ENCODE peak calls at places on chromosomes 1 and 21, in ten cellular contexts. One of them, this sample, is unnamed.

GRCh38 chr1:59814901-59815825 is at the start of gene HOOK1:
- DNase-seq in stimulated activated CD8-positive, alpha-beta memory T cell treated with anti-CD3 and anti-CD28 coated beads, Interleukin-15, amount 100 ng/mL, for 48 hours: no peak
- DNase-seq in H9: no peak
- DNase-seq in CD8-positive, alpha-beta T cell: peak; percentile 19
- DNase-seq in MV-4-11: no peak
- DNase-seq in activated naive CD4-positive, alpha-beta T cell: no peak
- DNase-seq in C1 segment of cervical spinal cord: no peak
- DNase-seq in stimulated activated CD4-positive, alpha-beta T cell treated with anti-CD3 and anti-CD28 coated beads, Interleukin-4, amount 100 ng/mL, for 24 hours: no peak
- DNase-seq in naive thymus-derived CD4-positive, alpha-beta T cell: no peak
- DNase-seq in left ventricle myocardium inferior: no peak
- DNase-seq in this sample: no peak

GRCh38 chr1:232793944-232794343 is 11.3 kb upstream of the MAP10 start:
- DNase-seq in stimulated activated CD8-positive, alpha-beta memory T cell treated with anti-CD3 and anti-CD28 coated beads, Interleukin-15, amount 100 ng/mL, for 48 hours: no peak
- DNase-seq in H9: no peak
- DNase-seq in CD8-positive, alpha-beta T cell: peak; percentile 6
- DNase-seq in MV-4-11: peak; percentile 72
- DNase-seq in activated naive CD4-positive, alpha-beta T cell: no peak
- DNase-seq in C1 segment of cervical spinal cord: no peak
- DNase-seq in stimulated activated CD4-positive, alpha-beta T cell treated with anti-CD3 and anti-CD28 coated beads, Interleukin-4, amount 100 ng/mL, for 24 hours: no peak
- DNase-seq in naive thymus-derived CD4-positive, alpha-beta T cell: no peak
- DNase-seq in left ventricle myocardium inferior: no peak
- DNase-seq in this sample: no peak

GRCh38 chr1:100799954-100800612 is 80.5 kb downstream of the VCAM1 start:
- DNase-seq in stimulated activated CD8-positive, alpha-beta memory T cell treated with anti-CD3 and anti-CD28 coated beads, Interleukin-15, amount 100 ng/mL, for 48 hours: no peak
- DNase-seq in H9: no peak
- DNase-seq in CD8-positive, alpha-beta T cell: no peak
- DNase-seq in MV-4-11: no peak
- DNase-seq in activated naive CD4-positive, alpha-beta T cell: no peak
- DNase-seq in C1 segment of cervical spinal cord: no peak
- DNase-seq in stimulated activated CD4-positive, alpha-beta T cell treated with anti-CD3 and anti-CD28 coated beads, Interleukin-4, amount 100 ng/mL, for 24 hours: no peak
- DNase-seq in naive thymus-derived CD4-positive, alpha-beta T cell: no peak
- DNase-seq in left ventricle myocardium inferior: no peak
- DNase-seq in this sample: no peak

GRCh38 chr1:54218883-54219687 is 19.1 kb downstream of the MRPL37 start:
- DNase-seq in stimulated activated CD8-positive, alpha-beta memory T cell treated with anti-CD3 and anti-CD28 coated beads, Interleukin-15, amount 100 ng/mL, for 48 hours: no peak
- DNase-seq in H9: no peak
- DNase-seq in CD8-positive, alpha-beta T cell: no peak
- DNase-seq in MV-4-11: no peak
- DNase-seq in activated naive CD4-positive, alpha-beta T cell: no peak
- DNase-seq in C1 segment of cervical spinal cord: no peak
- DNase-seq in stimulated activated CD4-positive, alpha-beta T cell treated with anti-CD3 and anti-CD28 coated beads, Interleukin-4, amount 100 ng/mL, for 24 hours: no peak
- DNase-seq in naive thymus-derived CD4-positive, alpha-beta T cell: no peak
- DNase-seq in left ventricle myocardium inferior: no peak
- DNase-seq in this sample: no peak

GRCh38 chr1:240854367-240854766 is 242.4 kb upstream of the GREM2 start:
- DNase-seq in stimulated activated CD8-positive, alpha-beta memory T cell treated with anti-CD3 and anti-CD28 coated beads, Interleukin-15, amount 100 ng/mL, for 48 hours: no peak
- DNase-seq in H9: no peak
- DNase-seq in CD8-positive, alpha-beta T cell: no peak
- DNase-seq in MV-4-11: no peak
- DNase-seq in activated naive CD4-positive, alpha-beta T cell: no peak
- DNase-seq in C1 segment of cervical spinal cord: no peak
- DNase-seq in stimulated activated CD4-positive, alpha-beta T cell treated with anti-CD3 and anti-CD28 coated beads, Interleukin-4, amount 100 ng/mL, for 24 hours: no peak
- DNase-seq in naive thymus-derived CD4-positive, alpha-beta T cell: no peak
- DNase-seq in left ventricle myocardium inferior: no peak
- DNase-seq in this sample: no peak

GRCh38 chr1:55670331-55671082 is 455.3 kb upstream of the USP24 start:
- DNase-seq in stimulated activated CD8-positive, alpha-beta memory T cell treated with anti-CD3 and anti-CD28 coated beads, Interleukin-15, amount 100 ng/mL, for 48 hours: no peak
- DNase-seq in H9: no peak
- DNase-seq in CD8-positive, alpha-beta T cell: no peak
- DNase-seq in MV-4-11: no peak
- DNase-seq in activated naive CD4-positive, alpha-beta T cell: no peak
- DNase-seq in C1 segment of cervical spinal cord: no peak
- DNase-seq in stimulated activated CD4-positive, alpha-beta T cell treated with anti-CD3 and anti-CD28 coated beads, Interleukin-4, amount 100 ng/mL, for 24 hours: no peak
- DNase-seq in naive thymus-derived CD4-positive, alpha-beta T cell: no peak
- DNase-seq in left ventricle myocardium inferior: no peak
- DNase-seq in this sample: no peak

GRCh38 chr1:206851611-206852010 is 13.8 kb upstream of the IL20 start:
- DNase-seq in stimulated activated CD8-positive, alpha-beta memory T cell treated with anti-CD3 and anti-CD28 coated beads, Interleukin-15, amount 100 ng/mL, for 48 hours: no peak
- DNase-seq in H9: no peak
- DNase-seq in CD8-positive, alpha-beta T cell: no peak
- DNase-seq in MV-4-11: peak; percentile 80
- DNase-seq in activated naive CD4-positive, alpha-beta T cell: no peak
- DNase-seq in C1 segment of cervical spinal cord: no peak
- DNase-seq in stimulated activated CD4-positive, alpha-beta T cell treated with anti-CD3 and anti-CD28 coated beads, Interleukin-4, amount 100 ng/mL, for 24 hours: no peak
- DNase-seq in naive thymus-derived CD4-positive, alpha-beta T cell: no peak
- DNase-seq in left ventricle myocardium inferior: no peak
- DNase-seq in this sample: no peak

GRCh38 chr1:40036574-40036973 is 4.0 kb upstream of the CAP1 start:
- DNase-seq in stimulated activated CD8-positive, alpha-beta memory T cell treated with anti-CD3 and anti-CD28 coated beads, Interleukin-15, amount 100 ng/mL, for 48 hours: no peak
- DNase-seq in H9: no peak
- DNase-seq in CD8-positive, alpha-beta T cell: no peak
- DNase-seq in MV-4-11: peak; percentile 55
- DNase-seq in activated naive CD4-positive, alpha-beta T cell: no peak
- DNase-seq in C1 segment of cervical spinal cord: no peak
- DNase-seq in stimulated activated CD4-positive, alpha-beta T cell treated with anti-CD3 and anti-CD28 coated beads, Interleukin-4, amount 100 ng/mL, for 24 hours: no peak
- DNase-seq in naive thymus-derived CD4-positive, alpha-beta T cell: no peak
- DNase-seq in left ventricle myocardium inferior: peak; percentile 76
- DNase-seq in this sample: peak; percentile 70

GRCh38 chr1:54402896-54403295 is 3.3 kb downstream of the SSBP3 start:
- DNase-seq in stimulated activated CD8-positive, alpha-beta memory T cell treated with anti-CD3 and anti-CD28 coated beads, Interleukin-15, amount 100 ng/mL, for 48 hours: no peak
- DNase-seq in H9: no peak
- DNase-seq in CD8-positive, alpha-beta T cell: no peak
- DNase-seq in MV-4-11: no peak
- DNase-seq in activated naive CD4-positive, alpha-beta T cell: no peak
- DNase-seq in C1 segment of cervical spinal cord: no peak
- DNase-seq in stimulated activated CD4-positive, alpha-beta T cell treated with anti-CD3 and anti-CD28 coated beads, Interleukin-4, amount 100 ng/mL, for 24 hours: no peak
- DNase-seq in naive thymus-derived CD4-positive, alpha-beta T cell: no peak
- DNase-seq in left ventricle myocardium inferior: no peak
- DNase-seq in this sample: no peak

GRCh38 chr1:41242645-41243171 is 602 bp upstream of the SCMH1 start:
- DNase-seq in stimulated activated CD8-positive, alpha-beta memory T cell treated with anti-CD3 and anti-CD28 coated beads, Interleukin-15, amount 100 ng/mL, for 48 hours: no peak
- DNase-seq in H9: no peak
- DNase-seq in CD8-positive, alpha-beta T cell: no peak
- DNase-seq in MV-4-11: peak; percentile 22
- DNase-seq in activated naive CD4-positive, alpha-beta T cell: no peak
- DNase-seq in C1 segment of cervical spinal cord: no peak
- DNase-seq in stimulated activated CD4-positive, alpha-beta T cell treated with anti-CD3 and anti-CD28 coated beads, Interleukin-4, amount 100 ng/mL, for 24 hours: no peak
- DNase-seq in naive thymus-derived CD4-positive, alpha-beta T cell: no peak
- DNase-seq in left ventricle myocardium inferior: no peak
- DNase-seq in this sample: no peak

GRCh38 chr21:45514311-45515021 is 27.8 kb downstream of the SLC19A1 start:
- DNase-seq in stimulated activated CD8-positive, alpha-beta memory T cell treated with anti-CD3 and anti-CD28 coated beads, Interleukin-15, amount 100 ng/mL, for 48 hours: no peak
- DNase-seq in H9: no peak
- DNase-seq in CD8-positive, alpha-beta T cell: no peak
- DNase-seq in MV-4-11: no peak
- DNase-seq in activated naive CD4-positive, alpha-beta T cell: no peak
- DNase-seq in C1 segment of cervical spinal cord: no peak
- DNase-seq in stimulated activated CD4-positive, alpha-beta T cell treated with anti-CD3 and anti-CD28 coated beads, Interleukin-4, amount 100 ng/mL, for 24 hours: no peak
- DNase-seq in naive thymus-derived CD4-positive, alpha-beta T cell: no peak
- DNase-seq in left ventricle myocardium inferior: peak; percentile 11
- DNase-seq in this sample: no peak

GRCh38 chr1:184614667-184615066 is 140.0 kb downstream of the EDEM3 start:
- DNase-seq in stimulated activated CD8-positive, alpha-beta memory T cell treated with anti-CD3 and anti-CD28 coated beads, Interleukin-15, amount 100 ng/mL, for 48 hours: no peak
- DNase-seq in H9: no peak
- DNase-seq in CD8-positive, alpha-beta T cell: no peak
- DNase-seq in MV-4-11: no peak
- DNase-seq in activated naive CD4-positive, alpha-beta T cell: no peak
- DNase-seq in C1 segment of cervical spinal cord: no peak
- DNase-seq in stimulated activated CD4-positive, alpha-beta T cell treated with anti-CD3 and anti-CD28 coated beads, Interleukin-4, amount 100 ng/mL, for 24 hours: no peak
- DNase-seq in naive thymus-derived CD4-positive, alpha-beta T cell: no peak
- DNase-seq in left ventricle myocardium inferior: no peak
- DNase-seq in this sample: no peak

GRCh38 chr1:71861022-71861421 is 421.3 kb downstream of the NEGR1 start:
- DNase-seq in stimulated activated CD8-positive, alpha-beta memory T cell treated with anti-CD3 and anti-CD28 coated beads, Interleukin-15, amount 100 ng/mL, for 48 hours: no peak
- DNase-seq in H9: no peak
- DNase-seq in CD8-positive, alpha-beta T cell: no peak
- DNase-seq in MV-4-11: peak; percentile 64
- DNase-seq in activated naive CD4-positive, alpha-beta T cell: no peak
- DNase-seq in C1 segment of cervical spinal cord: no peak
- DNase-seq in stimulated activated CD4-positive, alpha-beta T cell treated with anti-CD3 and anti-CD28 coated beads, Interleukin-4, amount 100 ng/mL, for 24 hours: no peak
- DNase-seq in naive thymus-derived CD4-positive, alpha-beta T cell: no peak
- DNase-seq in left ventricle myocardium inferior: no peak
- DNase-seq in this sample: no peak

GRCh38 chr1:234716907-234717375 is 107.0 kb upstream of the IRF2BP2 start:
- DNase-seq in stimulated activated CD8-positive, alpha-beta memory T cell treated with anti-CD3 and anti-CD28 coated beads, Interleukin-15, amount 100 ng/mL, for 48 hours: no peak
- DNase-seq in H9: no peak
- DNase-seq in CD8-positive, alpha-beta T cell: no peak
- DNase-seq in MV-4-11: no peak
- DNase-seq in activated naive CD4-positive, alpha-beta T cell: no peak
- DNase-seq in C1 segment of cervical spinal cord: no peak
- DNase-seq in stimulated activated CD4-positive, alpha-beta T cell treated with anti-CD3 and anti-CD28 coated beads, Interleukin-4, amount 100 ng/mL, for 24 hours: no peak
- DNase-seq in naive thymus-derived CD4-positive, alpha-beta T cell: no peak
- DNase-seq in left ventricle myocardium inferior: no peak
- DNase-seq in this sample: no peak

GRCh38 chr1:111754964-111755320 is 759 bp upstream of the DDX20 start:
- DNase-seq in stimulated activated CD8-positive, alpha-beta memory T cell treated with anti-CD3 and anti-CD28 coated beads, Interleukin-15, amount 100 ng/mL, for 48 hours: no peak
- DNase-seq in H9: no peak
- DNase-seq in CD8-positive, alpha-beta T cell: no peak
- DNase-seq in MV-4-11: peak; percentile 43
- DNase-seq in activated naive CD4-positive, alpha-beta T cell: no peak
- DNase-seq in C1 segment of cervical spinal cord: no peak
- DNase-seq in stimulated activated CD4-positive, alpha-beta T cell treated with anti-CD3 and anti-CD28 coated beads, Interleukin-4, amount 100 ng/mL, for 24 hours: peak; percentile 37
- DNase-seq in naive thymus-derived CD4-positive, alpha-beta T cell: no peak
- DNase-seq in left ventricle myocardium inferior: no peak
- DNase-seq in this sample: peak; percentile 56